ENCODE peak calls at places on chromosomes 1 and 21, in four cellular contexts. One of them, this sample, is unnamed.

GRCh38 chr1:160781914-160782689 is 13.9 kb upstream of the LY9 start:
- DNase-seq in pancreas: peak
- DNase-seq in NCI-H1417: no peak
- DNase-seq in NCI-H460: no peak
- DNase-seq in this sample: no peak

GRCh38 chr1:172670316-172670715 is 11.4 kb downstream of the FASLG start:
- DNase-seq in pancreas: no peak
- DNase-seq in NCI-H1417: no peak
- DNase-seq in NCI-H460: no peak
- DNase-seq in this sample: no peak

GRCh38 chr1:3337798-3338724 is 116.4 kb upstream of the ARHGEF16 start:
- DNase-seq in pancreas: no peak
- DNase-seq in NCI-H1417: no peak
- DNase-seq in NCI-H460: no peak
- DNase-seq in this sample: no peak

GRCh38 chr1:41469706-41470105 is 14.8 kb downstream of the EDN2 start:
- DNase-seq in pancreas: no peak
- DNase-seq in NCI-H1417: peak
- DNase-seq in NCI-H460: no peak
- DNase-seq in this sample: no peak

GRCh38 chr1:53567458-53568250 is 108.5 kb downstream of the DMRTB1 start:
- DNase-seq in pancreas: no peak
- DNase-seq in NCI-H1417: no peak
- DNase-seq in NCI-H460: no peak
- DNase-seq in this sample: no peak

GRCh38 chr1:9890224-9890731 is 19.8 kb downstream of the CTNNBIP1 start:
- DNase-seq in pancreas: no peak
- DNase-seq in NCI-H1417: peak
- DNase-seq in NCI-H460: no peak
- DNase-seq in this sample: peak

GRCh38 chr1:40794048-40794447 is 10.5 kb downstream of the KCNQ4 start:
- DNase-seq in pancreas: no peak
- DNase-seq in NCI-H1417: no peak
- DNase-seq in NCI-H460: no peak
- DNase-seq in this sample: no peak

GRCh38 chr1:6392081-6392879 is 1.3 kb downstream of the ACOT7 start:
- DNase-seq in pancreas: peak
- DNase-seq in NCI-H1417: peak
- DNase-seq in NCI-H460: no peak
- DNase-seq in this sample: no peak

GRCh38 chr1:247906504-247907047 is 11.2 kb downstream of the OR2W3 start:
- DNase-seq in pancreas: no peak
- DNase-seq in NCI-H1417: no peak
- DNase-seq in NCI-H460: no peak
- DNase-seq in this sample: no peak

GRCh38 chr1:55931272-55931940 is 648.0 kb downstream of the PLPP3 start:
- DNase-seq in pancreas: no peak
- DNase-seq in NCI-H1417: no peak
- DNase-seq in NCI-H460: no peak
- DNase-seq in this sample: no peak

GRCh38 chr21:35995522-35996088 is 64.7 kb downstream of the SETD4 start:
- DNase-seq in pancreas: no peak
- DNase-seq in NCI-H1417: no peak
- DNase-seq in NCI-H460: no peak
- DNase-seq in this sample: no peak

GRCh38 chr1:94542088-94542671 is 621 bp upstream of the F3 start:
- DNase-seq in pancreas: peak
- DNase-seq in NCI-H1417: no peak
- DNase-seq in NCI-H460: no peak
- DNase-seq in this sample: no peak

GRCh38 chr1:17207966-17208418 is 3.1 kb downstream of the PADI1 start:
- DNase-seq in pancreas: no peak
- DNase-seq in NCI-H1417: no peak
- DNase-seq in NCI-H460: no peak
- DNase-seq in this sample: peak

GRCh38 chr1:96536576-96536975 is 185.0 kb upstream of the PTBP2 start:
- DNase-seq in pancreas: no peak
- DNase-seq in NCI-H1417: no peak
- DNase-seq in NCI-H460: no peak
- DNase-seq in this sample: no peak

GRCh38 chr1:78303620-78304019 is 187.2 kb upstream of the PTGFR start:
- DNase-seq in pancreas: peak
- DNase-seq in NCI-H1417: no peak
- DNase-seq in NCI-H460: no peak
- DNase-seq in this sample: no peak

GRCh38 chr1:161499099-161500078 is 5.9 kb upstream of the FCGR2A start:
- DNase-seq in pancreas: no peak
- DNase-seq in NCI-H1417: no peak
- DNase-seq in NCI-H460: no peak
- DNase-seq in this sample: no peak